ENCODE peak calls at places on chromosome 15, in ten cellular contexts. N is uterus, E is bronchial epithelial cell, I is transverse colon, D is mammary epithelial cell, Y is AG09309, F is fibroblast of lung, J is psoas muscle, R is DND-41, V is GM12878. B is an unnamed sample.

GRCh38 chr15:74584204-74584603 is 31.4 kb upstream of the CLK3 start:
- DNase-seq in E (no peak), D (no peak), V (no peak), R (no peak), F (no peak), N (no peak), J (no peak), I (no peak), Y (no peak), B (no peak)

GRCh38 chr15:71332605-71333004 is 217.3 kb downstream of the THSD4 start:
- DNase-seq in N (no peak), I (no peak), F (peak), E (no peak), R (no peak), J (no peak), Y (no peak), V (no peak), D (no peak), B (no peak)

GRCh38 chr15:39556461-39556860 is 24.4 kb upstream of the THBS1 start:
- DNase-seq in J (no peak), Y (no peak), I (no peak), F (peak), N (no peak), R (no peak), V (no peak), E (peak), D (peak), B (no peak)

GRCh38 chr15:60469893-60470641 is 8.9 kb downstream of the ICE2 start:
- DNase-seq in V (no peak), Y (no peak), R (no peak), J (no peak), D (peak), E (peak), I (no peak), N (no peak), F (no peak), B (peak)

GRCh38 chr15:38905634-38906033 is 341.0 kb upstream of the RASGRP1 start:
- DNase-seq in D (no peak), Y (no peak), E (peak), I (no peak), R (no peak), F (peak), N (no peak), V (no peak), J (no peak), B (no peak)

GRCh38 chr15:66670698-66671580 is 31.1 kb upstream of the SMAD6 start:
- DNase-seq in I (peak), J (no peak), V (no peak), F (no peak), Y (no peak), E (peak), R (no peak), D (peak), N (no peak), B (no peak)

GRCh38 chr15:68352401-68353062 is 75.0 kb downstream of the FEM1B start:
- DNase-seq in E (peak), Y (peak), R (peak), V (peak), J (peak), D (peak), I (peak), N (peak), F (peak), B (peak)

GRCh38 chr15:39948817-39949216 is 14.9 kb downstream of the EIF2AK4 start:
- DNase-seq in J (no peak), D (no peak), Y (no peak), N (no peak), F (no peak), I (no peak), E (no peak), R (no peak), V (no peak), B (no peak)

GRCh38 chr15:65399001-65399706 is 21.4 kb upstream of the IGDCC3 start:
- DNase-seq in V (no peak), I (no peak), R (no peak), J (no peak), D (no peak), N (no peak), E (no peak), F (no peak), Y (no peak), B (no peak)

GRCh38 chr15:43516185-43516584 is 1.2 kb upstream of the MAP1A start:
- DNase-seq in R (no peak), J (peak), D (no peak), E (no peak), Y (no peak), N (peak), I (no peak), F (peak), V (no peak), B (no peak)

GRCh38 chr15:62035256-62035908 is 24.9 kb downstream of the VPS13C start:
- DNase-seq in J (no peak), V (no peak), N (no peak), I (no peak), Y (peak), F (peak), D (peak), E (peak), R (no peak), B (no peak)

GRCh38 chr15:68333775-68334470 is 56.4 kb downstream of the FEM1B start:
- DNase-seq in R (no peak), N (peak), E (no peak), J (peak), V (no peak), F (peak), I (peak), D (no peak), Y (no peak), B (no peak)

GRCh38 chr15:83653639-83654378 is at the start of gene ADAMTSL3:
- DNase-seq in E (peak), J (peak), Y (no peak), D (peak), R (no peak), I (peak), F (peak), N (peak), V (no peak), B (no peak)

GRCh38 chr15:99361541-99362185 is 110.4 kb downstream of the LRRC28 start:
- DNase-seq in D (peak), Y (no peak), E (peak), N (no peak), F (peak), J (no peak), V (no peak), R (no peak), I (no peak), B (peak)
- TF ChIP-seq CTCF in D (peak), Y (peak), E (peak), N (no peak), F (peak), J (peak), V (peak), R (peak), I (no peak), B (peak)

GRCh38 chr15:37698679-37699078 is 235.8 kb upstream of the TMCO5A start:
- DNase-seq in Y (no peak), E (peak), F (no peak), D (peak), V (no peak), I (no peak), R (no peak), J (no peak), N (no peak), B (no peak)
- H3K4me3 ChIP-seq in Y (no peak), E (no peak), F (no peak), D (no peak), V (no peak), I (no peak), R (no peak), J (no peak), N (no peak), B (no peak)

DNA sequence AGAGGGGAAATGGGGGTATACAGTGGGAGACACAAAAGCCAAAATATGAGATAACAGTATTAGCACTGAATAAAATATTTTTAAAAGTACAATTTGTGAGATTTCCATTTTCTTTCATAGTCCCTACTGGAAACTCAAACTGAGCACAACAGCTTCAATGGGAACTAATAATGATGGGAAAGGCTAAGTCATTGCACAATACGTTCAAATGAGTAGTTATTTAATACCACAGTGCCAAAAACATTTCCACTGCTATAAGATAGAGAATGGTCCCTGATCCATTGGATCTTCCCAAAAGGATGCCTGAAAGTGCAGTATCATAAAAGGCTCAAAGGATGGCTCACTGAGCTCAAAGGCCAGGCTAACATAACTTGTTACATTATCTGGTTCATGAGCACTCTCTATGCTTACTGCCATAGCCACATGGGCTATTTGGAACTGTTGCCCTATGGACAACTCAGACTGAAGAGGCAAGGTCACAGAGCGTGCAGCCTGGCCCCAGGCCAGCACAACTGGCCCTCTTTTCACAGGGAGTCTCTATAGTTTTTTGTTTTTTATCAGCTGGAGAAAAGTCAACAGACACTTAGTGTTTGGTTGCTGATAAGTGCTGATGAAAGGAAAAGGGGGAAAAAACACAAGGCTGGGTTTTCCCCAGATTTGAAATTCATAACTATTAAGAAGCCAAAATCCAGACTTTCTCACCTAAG is 54.1 kb upstream of the PPIB start:
- DNase-seq in R (no peak), J (no peak), N (no peak), D (no peak), V (no peak), E (no peak), F (peak), Y (no peak), I (no peak), B (no peak)
- TF ChIP-seq CTCF in R (no peak), J (no peak), N (no peak), D (no peak), V (no peak), E (no peak), F (no peak), Y (no peak), I (no peak), B (no peak)

DNA sequence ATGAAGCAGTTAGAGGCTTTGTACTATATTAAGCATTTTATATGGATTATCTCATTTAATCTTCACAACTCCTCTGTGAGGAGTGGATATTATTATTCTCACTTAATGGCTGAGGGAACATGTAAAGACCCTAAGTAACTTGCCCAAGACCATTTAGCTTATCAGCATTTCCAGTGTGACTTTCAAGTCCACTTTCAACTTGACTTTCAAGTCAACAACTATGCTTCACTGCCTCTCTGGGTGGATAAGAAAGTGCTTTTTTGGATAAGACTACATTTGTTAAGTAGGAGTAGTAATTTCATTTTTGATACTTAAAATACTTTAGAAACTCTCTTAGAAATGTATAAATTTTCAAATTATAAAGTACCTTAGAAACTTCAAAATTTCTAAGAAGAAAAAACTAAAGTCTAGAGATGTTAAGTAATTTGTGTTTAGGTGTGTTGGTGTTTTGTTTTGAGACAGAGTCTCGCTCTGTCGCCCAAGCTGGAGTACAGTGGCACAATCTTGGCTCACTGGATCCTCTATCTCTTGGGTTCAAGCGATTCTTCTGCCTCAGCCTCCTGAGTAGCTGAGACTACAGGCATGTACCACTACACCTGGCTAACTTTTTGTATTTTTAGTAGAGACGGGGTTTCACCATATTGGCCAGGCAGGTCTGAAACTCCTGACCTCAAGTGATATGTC is 71.8 kb downstream of the MINDY2 start:
- DNase-seq in V (peak), E (no peak), I (no peak), D (no peak), R (no peak), Y (no peak), J (no peak), N (no peak), F (no peak), B (no peak)
- H3K4me3 ChIP-seq in V (peak), E (no peak), I (no peak), D (no peak), R (no peak), Y (no peak), J (no peak), N (no peak), F (no peak), B (no peak)

GRCh38 chr15:81213982-81214381 is 17.3 kb downstream of the IL16 start:
- DNase-seq in E (no peak), F (no peak), N (no peak), J (no peak), I (no peak), V (no peak), Y (no peak), D (no peak), R (no peak), B (no peak)
- TF ChIP-seq CTCF in E (no peak), F (no peak), N (no peak), J (no peak), I (no peak), V (no peak), Y (no peak), D (no peak), R (no peak), B (no peak)

DNA sequence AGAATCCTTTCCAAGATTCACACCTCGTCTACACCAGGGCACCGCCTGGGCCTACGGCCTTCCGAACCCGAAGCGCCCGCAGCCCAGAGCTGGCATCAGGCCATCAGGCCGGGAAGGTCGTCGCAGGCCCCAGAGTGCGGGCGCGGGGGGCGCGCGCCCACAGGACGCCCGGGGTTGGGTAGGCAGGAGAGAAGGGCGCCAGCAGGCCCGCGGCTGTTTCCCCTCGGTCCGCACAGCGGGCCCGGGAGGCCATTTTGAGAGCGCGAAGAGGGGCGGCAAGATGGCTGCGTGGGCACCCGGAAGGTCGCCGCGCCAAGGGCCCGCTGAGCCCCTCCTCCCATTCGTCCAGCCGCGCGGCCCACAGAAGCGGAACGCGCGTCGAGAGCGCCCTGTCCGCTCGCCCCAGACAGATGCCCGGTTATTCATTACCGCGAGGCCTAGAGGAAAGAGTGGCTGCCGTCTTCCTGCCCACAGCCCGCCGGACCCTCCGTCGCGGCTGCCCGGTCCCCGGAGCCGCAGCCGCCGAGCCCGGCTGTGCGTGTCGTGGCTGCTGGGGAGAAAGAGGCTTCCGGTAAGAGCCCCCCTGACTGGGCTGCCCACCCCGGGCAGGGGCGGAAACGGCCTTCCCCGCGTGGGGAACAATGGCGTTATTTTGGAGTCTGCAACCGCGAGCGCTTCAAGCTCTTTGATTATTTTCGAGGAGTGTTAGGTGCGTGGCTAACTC is 44.2 kb upstream of the POLG start:
- DNase-seq in V (no peak), J (no peak), Y (no peak), R (no peak), N (no peak), F (no peak), E (no peak), D (no peak), I (no peak), B (no peak)
- H3K4me3 ChIP-seq in V (no peak), J (peak), Y (no peak), R (no peak), N (peak), F (no peak), E (no peak), D (no peak), I (peak), B (no peak)

GRCh38 chr15:100383302-100384107 is 41.7 kb upstream of the ADAMTS17 start:
- DNase-seq in F (peak), D (peak), N (peak), E (peak), J (no peak), Y (no peak), V (no peak), R (peak), I (peak), B (no peak)
- TF ChIP-seq CTCF in F (no peak), D (peak), N (peak), E (peak), J (peak), Y (peak), V (no peak), R (peak), I (peak), B (peak)

GRCh38 chr15:45183511-45183910 is 4.3 kb downstream of the SHF start:
- DNase-seq in D (no peak), R (no peak), N (no peak), E (no peak), I (no peak), F (no peak), J (no peak), Y (no peak), V (no peak), B (no peak)

GRCh38 chr15:45181491-45182285 is 6.1 kb downstream of the SHF start:
- DNase-seq in V (no peak), J (no peak), N (no peak), E (no peak), F (no peak), I (no peak), R (no peak), Y (no peak), D (no peak), B (no peak)

GRCh38 chr15:45180648-45181436 is 6.9 kb downstream of the SHF start:
- DNase-seq in F (no peak), E (no peak), J (no peak), I (no peak), Y (no peak), D (no peak), R (no peak), N (no peak), V (no peak), B (no peak)

GRCh38 chr15:45184562-45185041 is 3.2 kb downstream of the SHF start:
- DNase-seq in N (no peak), R (no peak), F (no peak), J (no peak), E (no peak), Y (no peak), I (no peak), D (no peak), V (no peak), B (no peak)

GRCh38 chr15:45183001-45183400 is 4.8 kb downstream of the SHF start:
- DNase-seq in I (no peak), J (no peak), E (no peak), F (no peak), R (no peak), D (no peak), N (no peak), V (no peak), Y (no peak), B (no peak)
- H3K4me3 ChIP-seq in I (no peak), J (no peak), E (no peak), F (no peak), R (no peak), D (no peak), N (no peak), V (no peak), Y (no peak), B (no peak)

GRCh38 chr15:41969851-41970431 is 2.4 kb downstream of the EHD4 start:
- DNase-seq in Y (no peak), F (no peak), N (no peak), E (peak), R (no peak), V (peak), D (peak), I (peak), J (no peak), B (no peak)

GRCh38 chr15:41971893-41972340 is 440 bp downstream of the EHD4 start:
- DNase-seq in J (no peak), V (no peak), E (no peak), F (no peak), I (no peak), D (no peak), N (peak), Y (no peak), R (no peak), B (no peak)

GRCh38 chr15:41970456-41970855 is 1.9 kb downstream of the EHD4 start:
- DNase-seq in F (no peak), J (no peak), E (no peak), I (peak), Y (no peak), N (no peak), V (no peak), D (no peak), R (no peak), B (no peak)

GRCh38 chr15:41971089-41971892 is 1.1 kb downstream of the EHD4 start:
- DNase-seq in I (peak), Y (no peak), N (peak), E (peak), J (peak), R (peak), F (peak), V (peak), D (peak), B (no peak)

GRCh38 chr15:41972341-41973237 is at the start of gene EHD4:
- DNase-seq in V (peak), E (peak), N (peak), R (peak), D (peak), J (peak), F (peak), I (peak), Y (peak), B (peak)
- TF ChIP-seq CTCF in V (peak), E (peak), N (peak), R (no peak), D (no peak), J (peak), F (peak), I (no peak), Y (peak), B (peak)

B was measured in retinal pigment epithelial cell.